ENCODE peak calls at places on chromosomes 16 and 17, in six cellular contexts. M is A549, T is GM12878, N is HepG2, G is endothelial cell of umbilical vein, A is K562. Z is an unnamed sample.
A peak's percentile ranks its signal among the peaks of the same experiment; 100 is the strongest.

GRCh38 chr17:37743875-37744632 is 805 bp downstream of the HNF1B start:
- DNase-seq in M (peak; percentile 68), T (no peak), N (peak; percentile 61), G (no peak), A (no peak), Z (no peak)

GRCh38 chr17:27597188-27597580 is 33.8 kb upstream of the LGALS9 start:
- DNase-seq in M (no peak), T (no peak), N (no peak), G (no peak), A (no peak), Z (no peak)

GRCh38 chr17:15278381-15278780 is 13.3 kb upstream of the PMP22 start:
- DNase-seq in M (no peak), T (no peak), N (no peak), G (no peak), A (no peak), Z (no peak)

GRCh38 chr17:16941072-16941641 is 30.8 kb downstream of the TNFRSF13B start:
- DNase-seq in M (no peak), T (no peak), N (no peak), G (no peak), A (no peak), Z (no peak)

GRCh38 chr16:27253526-27253930 is 15.0 kb downstream of the NSMCE1 start:
- DNase-seq in M (peak; percentile 52), T (no peak), N (no peak), G (peak; percentile 83), A (no peak), Z (peak; percentile 22)

GRCh38 chr17:36755586-36755985 is 154.2 kb downstream of the MRM1 start:
- DNase-seq in M (peak; percentile 70), T (no peak), N (peak; percentile 20), G (peak; percentile 5), A (peak; percentile 63), Z (peak; percentile 56)

GRCh38 chr16:306911-307370 is 24.0 kb downstream of the PDIA2 start:
- DNase-seq in M (no peak), T (no peak), N (no peak), G (no peak), A (no peak), Z (no peak)

GRCh38 chr17:43683928-43684653 is 22.4 kb upstream of the MEOX1 start:
- DNase-seq in M (no peak), T (no peak), N (no peak), G (no peak), A (no peak), Z (no peak)

GRCh38 chr17:61669522-61669921 is 78.5 kb upstream of the NACA2 start:
- DNase-seq in M (no peak), T (no peak), N (no peak), G (no peak), A (no peak), Z (no peak)

GRCh38 chr16:88803264-88803987 is at the start of gene CDT1:
- DNase-seq in M (peak; percentile 96), T (no peak), N (peak; percentile 65), G (peak; percentile 76), A (peak; percentile 96), Z (peak; percentile 87)

GRCh38 chr17:35846055-35846809 is 22.5 kb downstream of the HEATR9 start:
- DNase-seq in M (no peak), T (no peak), N (no peak), G (no peak), A (no peak), Z (no peak)

GRCh38 chr16:4316103-4316731 is 350 bp downstream of the GLIS2 start:
- DNase-seq in M (no peak), T (no peak), N (no peak), G (no peak), A (peak; percentile 69), Z (peak; percentile 54)

GRCh38 chr17:63676540-63676933 is 23.4 kb downstream of the LIMD2 start:
- DNase-seq in M (no peak), T (no peak), N (no peak), G (peak; percentile 65), A (no peak), Z (no peak)

GRCh38 chr17:50558955-50559614 is 1.4 kb upstream of the CACNA1G start:
- DNase-seq in M (no peak), T (no peak), N (no peak), G (no peak), A (no peak), Z (peak; percentile 43)

GRCh38 chr16:81112453-81112852 is 16.3 kb upstream of the GCSH start:
- DNase-seq in M (no peak), T (no peak), N (no peak), G (no peak), A (no peak), Z (no peak)

GRCh38 chr17:5747964-5748363 is 163.7 kb upstream of the NLRP1 start:
- DNase-seq in M (no peak), T (no peak), N (no peak), G (no peak), A (no peak), Z (no peak)

GRCh38 chr16:28085376-28086171 is 22.1 kb upstream of the GSG1L start:
- DNase-seq in M (no peak), T (no peak), N (no peak), G (no peak), A (no peak), Z (no peak)

GRCh38 chr16:74309789-74310781 is 13.5 kb downstream of the PSMD7 start:
- DNase-seq in M (peak; percentile 57), T (no peak), N (peak; percentile 62), G (peak; percentile 49), A (peak; percentile 41), Z (peak; percentile 66)

GRCh38 chr17:41812176-41813038 is at the start of gene FKBP10:
- DNase-seq in M (peak; percentile 94), T (no peak), N (peak; percentile 90), G (peak; percentile 79), A (no peak), Z (no peak)

GRCh38 chr17:78896091-78896833 is 6.7 kb downstream of the CEP295NL start:
- DNase-seq in M (no peak), T (no peak), N (no peak), G (no peak), A (no peak), Z (no peak)

GRCh38 chr17:21455761-21456160 is 79.6 kb downstream of the KCNJ12 start:
- DNase-seq in M (no peak), T (no peak), N (no peak), G (no peak), A (no peak), Z (no peak)

GRCh38 chr17:21453144-21453982 is 77.2 kb downstream of the KCNJ12 start:
- DNase-seq in M (no peak), T (no peak), N (no peak), G (no peak), A (no peak), Z (no peak)

GRCh38 chr17:21458036-21458435 is 81.9 kb downstream of the KCNJ12 start:
- DNase-seq in M (no peak), T (no peak), N (no peak), G (no peak), A (no peak), Z (no peak)

GRCh38 chr17:21457051-21458026 is 81.2 kb downstream of the KCNJ12 start:
- DNase-seq in M (peak; percentile 80), T (peak; percentile 8), N (peak; percentile 67), G (peak; percentile 86), A (peak; percentile 95), Z (peak; percentile 90)

DNA sequence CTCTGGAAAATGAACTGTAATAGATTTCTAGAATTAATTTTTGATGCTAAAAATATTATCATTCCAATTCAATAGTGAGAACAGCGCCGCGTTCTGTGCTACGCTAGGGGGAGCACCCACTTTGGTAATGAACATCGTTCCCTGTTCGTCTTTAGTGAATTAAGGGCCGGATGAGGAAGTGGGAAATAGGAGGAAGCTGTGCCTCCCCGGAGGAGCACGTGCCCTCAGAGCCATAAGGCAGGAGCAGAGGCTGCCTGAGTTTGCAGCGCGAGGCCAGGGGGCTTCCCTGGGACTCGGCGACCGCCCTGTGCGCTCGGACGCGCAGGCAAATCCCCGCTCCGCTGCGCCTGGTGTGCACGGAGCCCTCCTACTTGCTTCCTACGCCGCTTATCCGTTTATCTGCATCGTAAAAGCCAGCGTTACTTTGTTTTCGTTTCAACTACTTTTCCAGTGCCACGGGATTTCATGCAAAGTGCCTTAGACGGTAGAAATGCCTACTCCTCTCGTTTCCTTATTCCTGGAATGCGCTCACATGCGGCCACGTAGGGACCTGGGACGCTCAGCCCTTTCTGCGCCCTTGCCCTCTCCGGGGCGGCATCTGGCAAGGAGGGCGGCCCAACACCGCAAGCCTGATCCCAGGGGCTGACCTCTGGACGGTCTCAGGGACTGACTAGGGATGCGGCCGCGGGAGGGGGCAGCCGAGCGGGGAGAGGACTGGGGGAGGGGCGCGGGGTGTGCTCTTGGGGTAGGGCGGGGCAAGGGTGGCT is 76.4 kb downstream of the KCNJ12 start:
- DNase-seq in M (no peak), T (no peak), N (peak; percentile 13), G (peak; percentile 51), A (peak; percentile 25), Z (peak; percentile 78)
- TF ChIP-seq MYC in M (no peak), T (no peak), N (peak; percentile 22), G (peak; percentile 52), A (peak; percentile 68), Z (peak; percentile 73)

DNA sequence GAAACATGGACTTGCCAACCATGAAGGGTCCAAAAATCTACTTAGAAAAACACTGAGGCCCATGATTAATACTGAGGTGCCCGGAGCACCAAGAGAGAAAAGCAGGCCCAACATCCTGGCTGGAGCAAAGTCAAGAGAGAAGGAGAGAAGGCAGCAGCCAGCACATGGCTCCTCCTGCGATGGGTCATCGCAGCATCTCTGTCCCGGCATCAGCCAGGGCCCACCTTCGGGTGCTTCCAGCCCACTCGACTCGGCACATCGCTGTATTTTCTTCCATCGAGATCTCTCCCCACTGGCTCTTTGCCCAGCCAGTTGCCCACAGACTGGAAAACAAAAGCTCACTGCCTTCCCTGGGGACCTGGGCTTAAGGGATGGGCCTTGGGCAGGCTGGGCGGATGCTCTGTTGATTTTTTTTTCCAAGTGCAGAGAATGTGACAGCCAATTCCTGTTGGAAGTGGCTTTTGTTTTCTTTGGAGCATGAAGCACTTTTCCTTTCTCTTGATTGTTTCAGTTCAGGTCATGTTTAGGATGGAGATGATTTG is 58.1 kb downstream of the CYB5B start:
- DNase-seq in M (no peak), T (no peak), N (no peak), G (peak; percentile 97), A (no peak), Z (no peak)
- TF ChIP-seq MYC in M (no peak), T (no peak), N (no peak), G (no peak), A (no peak), Z (no peak)

GRCh38 chr16:84220851-84221250 is 19.0 kb downstream of the KCNG4 start:
- DNase-seq in M (no peak), T (no peak), N (no peak), G (no peak), A (no peak), Z (no peak)
- TF ChIP-seq MYC in M (no peak), T (no peak), N (no peak), G (no peak), A (no peak), Z (no peak)

GRCh38 chr17:48576479-48577309 is 1.5 kb downstream of the HOXB4 start:
- DNase-seq in M (no peak), T (no peak), N (no peak), G (peak; percentile 49), A (peak; percentile 73), Z (no peak)

GRCh38 chr17:48577330-48577945 is 712 bp downstream of the HOXB4 start:
- DNase-seq in M (no peak), T (no peak), N (no peak), G (peak; percentile 40), A (no peak), Z (no peak)

GRCh38 chr17:48579738-48580543 is 1.8 kb upstream of the HOXB4 start:
- DNase-seq in M (no peak), T (no peak), N (no peak), G (peak; percentile 79), A (no peak), Z (no peak)

GRCh38 chr17:48578616-48579560 is 738 bp upstream of the HOXB4 start:
- DNase-seq in M (no peak), T (no peak), N (no peak), G (peak; percentile 77), A (peak; percentile 57), Z (no peak)

GRCh38 chr17:48577946-48578615 is at the start of gene HOXB4:
- DNase-seq in M (no peak), T (peak; percentile 43), N (no peak), G (peak; percentile 90), A (peak; percentile 87), Z (no peak)
- TF ChIP-seq MYC in M (no peak), T (no peak), N (no peak), G (no peak), A (peak; percentile 34), Z (no peak)